ENCODE peak calls at places on chromosomes 16 and 17, in five cellular contexts. N is AG09309, W is GM04503, D is AG20443, E is ACHN. A is an unnamed sample.
A peak's percentile ranks its signal among the peaks of the same experiment; 100 is the strongest.

GRCh38 chr17:41771389-41772206 is 14.9 kb downstream of the JUP start:
- DNase-seq in W (no peak), E (no peak), N (no peak), D (no peak), A (no peak)

GRCh38 chr17:59001158-59001814 is 105.4 kb downstream of the TRIM37 start:
- DNase-seq in E (peak; percentile 85), W (no peak), D (no peak), N (no peak), A (peak; percentile 79)

GRCh38 chr17:64992325-64992802 is 64.2 kb downstream of the GNA13 start:
- DNase-seq in N (no peak), W (peak; percentile 1), D (peak; percentile 23), E (peak; percentile 47), A (peak; percentile 89)

GRCh38 chr16:1972490-1972877 is 631 bp downstream of the TBL3 start:
- DNase-seq in E (peak; percentile 55), D (no peak), W (no peak), N (no peak), A (no peak)

GRCh38 chr17:45920083-45920482 is 25.7 kb downstream of the MAPT start:
- DNase-seq in W (no peak), N (no peak), E (no peak), D (no peak), A (no peak)

GRCh38 chr17:72710834-72711233 is 381.7 kb downstream of the SLC39A11 start:
- DNase-seq in E (no peak), W (peak; percentile 44), N (no peak), D (no peak), A (no peak)

GRCh38 chr17:29070308-29070707 is 27.4 kb downstream of the PIPOX start:
- DNase-seq in W (no peak), N (no peak), D (no peak), E (no peak), A (no peak)

GRCh38 chr17:69451416-69452394 is 37.2 kb downstream of the MAP2K6 start:
- DNase-seq in W (no peak), E (no peak), D (no peak), N (no peak), A (no peak)

GRCh38 chr17:29909604-29910003 is 20.4 kb downstream of the SSH2 start:
- DNase-seq in N (no peak), E (no peak), W (no peak), D (no peak), A (peak; percentile 35)

GRCh38 chr16:24851700-24852099 is 5.9 kb downstream of the SLC5A11 start:
- DNase-seq in D (no peak), E (no peak), W (no peak), N (no peak), A (peak; percentile 22)

GRCh38 chr16:50139580-50139979 is 13.5 kb upstream of the TENT4B start:
- DNase-seq in W (no peak), D (no peak), E (no peak), N (no peak), A (no peak)

GRCh38 chr17:57283203-57283971 is 27.1 kb downstream of the MSI2 start:
- DNase-seq in D (no peak), E (no peak), W (no peak), N (no peak), A (no peak)

GRCh38 chr17:74859439-74860228 is at the start of gene GRIN2C:
- DNase-seq in D (peak; percentile 50), E (no peak), N (no peak), W (no peak), A (no peak)

GRCh38 chr17:73795730-73796129 is 151.5 kb upstream of the SDK2 start:
- DNase-seq in D (no peak), W (no peak), E (no peak), N (no peak), A (no peak)